ENCODE peak calls at places on chromosome X, in seven cellular contexts. One of them, this sample, is unnamed.

GRCh38 chrX:55796496-55796895 is 78.9 kb downstream of the RRAGB start:
- DNase-seq in CD4-positive, alpha-beta memory T cell: no peak
- DNase-seq in A549: no peak
- DNase-seq in GM23248: no peak
- DNase-seq in IMR-90: no peak
- DNase-seq in Karpas-422: no peak
- DNase-seq in stomach: no peak
- DNase-seq in this sample: no peak

GRCh38 chrX:129695937-129696336 is 41.2 kb upstream of the APLN start:
- DNase-seq in GM23248: no peak
- DNase-seq in A549: no peak
- DNase-seq in stomach: no peak
- DNase-seq in CD4-positive, alpha-beta memory T cell: no peak
- DNase-seq in IMR-90: no peak
- DNase-seq in Karpas-422: no peak
- DNase-seq in this sample: no peak

GRCh38 chrX:150635952-150636351 is 57.2 kb upstream of the MTMR1 start:
- DNase-seq in CD4-positive, alpha-beta memory T cell: no peak
- DNase-seq in stomach: no peak
- DNase-seq in A549: peak; percentile 33
- DNase-seq in Karpas-422: no peak
- DNase-seq in IMR-90: peak; percentile 84
- DNase-seq in GM23248: peak; percentile 90
- DNase-seq in this sample: no peak

GRCh38 chrX:64093761-64094160 is 111.7 kb downstream of the AMER1 start:
- DNase-seq in A549: no peak
- DNase-seq in CD4-positive, alpha-beta memory T cell: no peak
- DNase-seq in GM23248: peak; percentile 33
- DNase-seq in Karpas-422: peak; percentile 54
- DNase-seq in stomach: no peak
- DNase-seq in IMR-90: peak; percentile 4
- DNase-seq in this sample: peak; percentile 38

GRCh38 chrX:64192673-64193072 is 12.8 kb downstream of the AMER1 start:
- DNase-seq in A549: no peak
- DNase-seq in CD4-positive, alpha-beta memory T cell: no peak
- DNase-seq in GM23248: no peak
- DNase-seq in Karpas-422: no peak
- DNase-seq in stomach: no peak
- DNase-seq in IMR-90: no peak
- DNase-seq in this sample: no peak

GRCh38 chrX:54708404-54708803 is 89.7 kb downstream of the ITIH6 start:
- DNase-seq in IMR-90: no peak
- DNase-seq in stomach: no peak
- DNase-seq in CD4-positive, alpha-beta memory T cell: no peak
- DNase-seq in GM23248: no peak
- DNase-seq in Karpas-422: no peak
- DNase-seq in A549: no peak
- DNase-seq in this sample: no peak

GRCh38 chrX:139203681-139204575 is 326.6 kb upstream of the F9 start:
- DNase-seq in CD4-positive, alpha-beta memory T cell: no peak
- DNase-seq in Karpas-422: no peak
- DNase-seq in GM23248: peak; percentile 59
- DNase-seq in stomach: peak; percentile 36
- DNase-seq in A549: no peak
- DNase-seq in IMR-90: no peak
- DNase-seq in this sample: no peak

GRCh38 chrX:23699636-23700194 is 32.4 kb downstream of the PRDX4 start:
- DNase-seq in Karpas-422: peak; percentile 33
- DNase-seq in A549: no peak
- DNase-seq in CD4-positive, alpha-beta memory T cell: no peak
- DNase-seq in IMR-90: peak; percentile 14
- DNase-seq in stomach: no peak
- DNase-seq in GM23248: peak; percentile 13
- DNase-seq in this sample: peak; percentile 27

GRCh38 chrX:11100281-11101035 is 10.7 kb upstream of the HCCS start:
- DNase-seq in GM23248: peak; percentile 75
- DNase-seq in A549: peak; percentile 36
- DNase-seq in Karpas-422: peak; percentile 70
- DNase-seq in CD4-positive, alpha-beta memory T cell: no peak
- DNase-seq in stomach: peak; percentile 34
- DNase-seq in IMR-90: peak; percentile 80
- DNase-seq in this sample: peak; percentile 65

DNA sequence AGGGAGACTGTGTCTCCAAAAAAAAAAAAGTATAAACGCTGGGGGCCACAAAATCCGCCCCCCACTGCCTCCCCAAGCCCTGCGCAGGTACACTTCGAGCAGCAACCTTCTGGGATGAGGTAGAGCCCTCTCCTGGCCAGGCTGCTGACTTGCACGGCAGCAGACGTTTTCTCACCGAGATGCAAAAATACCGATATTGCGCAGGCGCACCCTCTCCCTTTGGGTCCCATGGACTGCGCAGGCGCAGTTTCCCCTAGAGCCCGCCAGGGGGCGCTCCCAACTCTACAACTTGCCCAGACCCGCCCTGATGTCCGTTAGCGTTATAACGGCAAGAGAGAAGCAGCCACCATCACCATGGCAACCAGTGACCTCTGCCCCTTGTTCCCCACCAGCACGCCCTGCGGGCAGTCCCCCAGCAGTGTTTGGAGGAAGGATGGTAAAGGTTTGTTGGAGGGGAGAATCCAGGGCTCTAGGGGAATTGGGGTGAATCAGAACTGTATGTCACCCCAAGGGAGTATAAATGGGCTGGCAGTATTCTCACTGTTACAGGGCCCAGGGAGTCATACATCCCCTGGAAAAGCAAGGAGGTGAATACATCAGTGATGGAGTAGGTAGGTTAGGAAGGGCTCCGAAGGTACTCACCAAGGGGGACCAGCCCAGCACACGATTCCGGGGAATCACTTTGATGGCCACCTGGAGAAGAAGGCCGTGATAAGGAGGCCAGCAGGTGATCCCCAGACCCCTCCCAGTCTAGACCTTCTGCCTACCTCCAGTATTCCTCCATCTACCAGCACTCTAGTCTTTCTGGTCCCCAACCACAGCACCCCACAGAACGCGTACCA is 1.5 kb downstream of the PIM2 start:
- DNase-seq in GM23248: peak; percentile 88
- DNase-seq in CD4-positive, alpha-beta memory T cell: peak; percentile 93
- DNase-seq in A549: peak; percentile 79
- DNase-seq in IMR-90: peak; percentile 85
- DNase-seq in Karpas-422: peak; percentile 95
- DNase-seq in stomach: peak; percentile 92
- DNase-seq in this sample: peak; percentile 97
- H3K4me3 ChIP-seq in GM23248: no peak overlapping the region
- H3K4me3 ChIP-seq in CD4-positive, alpha-beta memory T cell: peak overlapping the region; percentile 91
- H3K4me3 ChIP-seq in A549: peak overlapping the region; percentile 87
- H3K4me3 ChIP-seq in IMR-90: no peak overlapping the region
- H3K4me3 ChIP-seq in Karpas-422: peak overlapping the region; percentile 72
- H3K4me3 ChIP-seq in stomach: peak overlapping the region; percentile 58
- H3K4me3 ChIP-seq in this sample: peak overlapping the region; percentile 73

GRCh38 chrX:153880440-153880815 is 5.5 kb downstream of the L1CAM start:
- DNase-seq in GM23248: no peak
- DNase-seq in stomach: no peak
- DNase-seq in IMR-90: no peak
- DNase-seq in CD4-positive, alpha-beta memory T cell: no peak
- DNase-seq in Karpas-422: no peak
- DNase-seq in A549: no peak
- DNase-seq in this sample: no peak
- H3K4me1 ChIP-seq in GM23248: no peaks in the 10 kb centered on the region
- H3K4me1 ChIP-seq in stomach: peaks cover 4% of the 10 kb centered on the region
- H3K4me1 ChIP-seq in IMR-90: no peaks in the 10 kb centered on the region
- H3K4me1 ChIP-seq in CD4-positive, alpha-beta memory T cell: peaks cover 7% of the 10 kb centered on the region
- H3K4me1 ChIP-seq in Karpas-422: no peaks in the 10 kb centered on the region
- H3K4me1 ChIP-seq in A549: peaks cover 15% of the 10 kb centered on the region
- H3K4me1 ChIP-seq in this sample: peaks cover 4% of the 10 kb centered on the region

DNA sequence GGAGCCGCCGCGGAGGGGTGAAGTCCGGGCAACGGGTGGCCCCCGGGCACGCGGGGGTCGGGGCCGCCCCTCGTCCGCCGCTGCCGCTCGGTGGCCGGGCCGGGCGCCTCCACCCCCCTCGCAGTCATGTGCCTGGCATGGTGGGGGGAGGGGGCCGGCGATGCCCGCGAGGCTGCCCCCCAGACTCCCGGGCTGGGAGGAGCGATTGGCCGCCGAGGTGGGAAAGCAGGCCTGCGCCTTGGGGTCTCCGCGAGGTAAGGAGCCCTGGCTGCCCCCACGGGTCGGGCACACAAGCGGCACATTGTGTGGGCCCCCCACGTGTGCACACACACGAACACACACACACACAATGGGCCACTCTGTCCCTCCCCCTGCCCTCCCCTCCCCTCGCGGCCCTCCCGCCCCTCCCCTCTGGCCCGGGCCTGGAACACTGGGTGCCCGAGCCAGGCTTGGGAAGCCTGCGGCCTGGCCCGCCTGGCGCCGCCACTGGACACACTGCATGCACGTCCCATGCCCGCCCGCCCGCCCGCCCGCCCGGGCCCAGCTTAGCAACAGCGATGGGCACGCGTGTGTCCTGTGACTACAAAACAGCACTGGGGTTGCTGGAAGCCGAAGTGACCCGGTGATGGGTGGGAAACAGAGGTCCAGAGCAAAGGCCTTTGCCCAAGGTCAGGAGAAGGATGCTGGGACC is 1.3 kb downstream of the SLC6A8 start:
- DNase-seq in CD4-positive, alpha-beta memory T cell: no peak
- DNase-seq in Karpas-422: no peak
- DNase-seq in GM23248: peak; percentile 70
- DNase-seq in stomach: peak; percentile 57
- DNase-seq in A549: no peak
- DNase-seq in IMR-90: peak; percentile 6
- DNase-seq in this sample: peak; percentile 69
- H3K4me3 ChIP-seq in CD4-positive, alpha-beta memory T cell: no peak overlapping the region
- H3K4me3 ChIP-seq in Karpas-422: no peak overlapping the region
- H3K4me3 ChIP-seq in GM23248: peak overlapping the region; percentile 59
- H3K4me3 ChIP-seq in stomach: peak overlapping the region; percentile 45
- H3K4me3 ChIP-seq in A549: peak overlapping the region; percentile 40
- H3K4me3 ChIP-seq in IMR-90: peak overlapping the region; percentile 96
- H3K4me3 ChIP-seq in this sample: peak overlapping the region; percentile 50

GRCh38 chrX:132031867-132032266 is 8.8 kb downstream of the STK26 start:
- DNase-seq in Karpas-422: no peak
- DNase-seq in stomach: no peak
- DNase-seq in CD4-positive, alpha-beta memory T cell: no peak
- DNase-seq in IMR-90: no peak
- DNase-seq in GM23248: no peak
- DNase-seq in A549: no peak
- DNase-seq in this sample: peak; percentile 62

GRCh38 chrX:132034648-132035047 is 11.5 kb downstream of the STK26 start:
- DNase-seq in CD4-positive, alpha-beta memory T cell: no peak
- DNase-seq in GM23248: no peak
- DNase-seq in Karpas-422: no peak
- DNase-seq in stomach: no peak
- DNase-seq in A549: no peak
- DNase-seq in IMR-90: no peak
- DNase-seq in this sample: no peak

GRCh38 chrX:132025085-132025484 is 2.0 kb downstream of the STK26 start:
- DNase-seq in Karpas-422: no peak
- DNase-seq in CD4-positive, alpha-beta memory T cell: no peak
- DNase-seq in stomach: no peak
- DNase-seq in A549: no peak
- DNase-seq in IMR-90: no peak
- DNase-seq in GM23248: no peak
- DNase-seq in this sample: peak; percentile 49

GRCh38 chrX:132033166-132033565 is 10.1 kb downstream of the STK26 start:
- DNase-seq in Karpas-422: no peak
- DNase-seq in GM23248: no peak
- DNase-seq in stomach: no peak
- DNase-seq in A549: no peak
- DNase-seq in CD4-positive, alpha-beta memory T cell: no peak
- DNase-seq in IMR-90: no peak
- DNase-seq in this sample: no peak

DNA sequence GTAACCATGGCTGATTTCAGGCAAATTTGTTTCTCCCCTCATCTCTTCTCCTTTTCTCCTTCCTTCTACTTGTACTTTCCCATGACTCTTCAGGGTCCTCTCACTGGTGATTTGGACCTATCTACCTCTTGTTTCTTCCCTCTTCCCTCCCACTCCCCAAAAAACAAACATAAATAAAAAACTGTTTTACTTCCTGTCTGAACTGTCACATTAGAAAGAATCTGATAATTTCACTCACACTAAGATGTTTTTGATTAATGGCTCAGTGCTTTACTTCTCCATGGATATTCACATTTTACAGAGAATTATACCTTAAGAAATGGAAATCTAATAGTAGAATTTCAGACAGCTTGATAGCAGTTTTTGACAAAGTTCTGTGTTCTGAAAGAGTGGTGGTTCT is 7.2 kb downstream of the STK26 start:
- DNase-seq in IMR-90: no peak
- DNase-seq in GM23248: no peak
- DNase-seq in CD4-positive, alpha-beta memory T cell: no peak
- DNase-seq in stomach: no peak
- DNase-seq in Karpas-422: no peak
- DNase-seq in A549: no peak
- DNase-seq in this sample: no peak
- H3K4me1 ChIP-seq in IMR-90: no peaks in the 10 kb centered on the region
- H3K4me1 ChIP-seq in GM23248: no peaks in the 10 kb centered on the region
- H3K4me1 ChIP-seq in CD4-positive, alpha-beta memory T cell: peaks cover 75% of the 10 kb centered on the region
- H3K4me1 ChIP-seq in stomach: no peaks in the 10 kb centered on the region
- H3K4me1 ChIP-seq in Karpas-422: peaks cover 26% of the 10 kb centered on the region
- H3K4me1 ChIP-seq in A549: no peaks in the 10 kb centered on the region
- H3K4me1 ChIP-seq in this sample: peaks cover 36% of the 10 kb centered on the region

GRCh38 chrX:34658316-34658715 is 1.2 kb upstream of the TMEM47 start:
- DNase-seq in CD4-positive, alpha-beta memory T cell: no peak
- DNase-seq in GM23248: peak; percentile 55
- DNase-seq in Karpas-422: no peak
- DNase-seq in IMR-90: peak; percentile 40
- DNase-seq in A549: no peak
- DNase-seq in stomach: no peak
- DNase-seq in this sample: no peak
- H3K4me3 ChIP-seq in CD4-positive, alpha-beta memory T cell: no peak overlapping the region
- H3K4me3 ChIP-seq in GM23248: peak overlapping the region; percentile 95
- H3K4me3 ChIP-seq in Karpas-422: no peak overlapping the region
- H3K4me3 ChIP-seq in IMR-90: no peak overlapping the region
- H3K4me3 ChIP-seq in A549: no peak overlapping the region
- H3K4me3 ChIP-seq in stomach: no peak overlapping the region
- H3K4me3 ChIP-seq in this sample: no peak overlapping the region

This sample was measured in HAP-1.